ENCODE peak calls at places on chromosomes 4 and X, in four cellular contexts. X is hippocampal formation, G is cardiac fibroblast, L is amniotic stem cell. F is an unnamed sample.
A peak's percentile ranks its signal among the peaks of the same experiment; 100 is the strongest.

GRCh38 chr4:22554670-22555069 is 38.8 kb upstream of the ADGRA3 start:
- DNase-seq in X (no peak), G (no peak), L (no peak), F (no peak)

GRCh38 chrX:123340691-123341090 is 156.6 kb downstream of the GRIA3 start:
- DNase-seq in X (no peak), G (no peak), L (no peak), F (no peak)

GRCh38 chrX:50648151-50648550 is 165.8 kb downstream of the SHROOM4 start:
- DNase-seq in X (no peak), G (no peak), L (no peak), F (no peak)

GRCh38 chr4:185920171-185920570 is 108.2 kb upstream of the SORBS2 start:
- DNase-seq in X (no peak), G (no peak), L (no peak), F (no peak)

GRCh38 chr4:87868482-87868881 is 35.7 kb downstream of the MEPE start:
- DNase-seq in X (no peak), G (no peak), L (no peak), F (no peak)

GRCh38 chr4:105433421-105433820 is 40.4 kb downstream of the PPA2 start:
- DNase-seq in X (no peak), G (no peak), L (no peak), F (no peak)

GRCh38 chr4:6855692-6856297 is 53.8 kb upstream of the TBC1D14 start:
- DNase-seq in X (no peak), G (peak; percentile 66), L (peak; percentile 50), F (no peak)

GRCh38 chrX:119755981-119756533 is 2.3 kb upstream of the SOWAHD start:
- DNase-seq in X (no peak), G (no peak), L (no peak), F (no peak)

GRCh38 chr4:8319731-8320385 is 50.3 kb downstream of the HTRA3 start:
- DNase-seq in X (no peak), G (peak; percentile 36), L (no peak), F (no peak)

GRCh38 chr4:165711436-165711835 is 161.6 kb upstream of the TLL1 start:
- DNase-seq in X (no peak), G (peak; percentile 33), L (no peak), F (no peak)

GRCh38 chrX:45860450-45860849 is 659.8 kb upstream of the DIPK2B start:
- DNase-seq in X (no peak), G (no peak), L (no peak), F (no peak)

GRCh38 chr4:95889662-95890061 is 49.8 kb downstream of the PDHA2 start:
- DNase-seq in X (no peak), G (peak; percentile 36), L (no peak), F (no peak)

GRCh38 chrX:39377773-39378172 is 576.5 kb downstream of the MID1IP1 start:
- DNase-seq in X (no peak), G (no peak), L (no peak), F (no peak)

GRCh38 chr4:187209921-187210613 is 486.4 kb upstream of the FAT1 start:
- DNase-seq in X (no peak), G (peak; percentile 11), L (peak; percentile 11), F (no peak)

GRCh38 chrX:133981908-133982307 is 3.5 kb downstream of the GPC3 start:
- DNase-seq in X (no peak), G (no peak), L (no peak), F (no peak)

GRCh38 chr4:40585201-40585789 is 44.4 kb downstream of the RBM47 start:
- DNase-seq in X (no peak), G (no peak), L (no peak), F (no peak)

GRCh38 chrX:38961936-38962335 is 160.7 kb downstream of the MID1IP1 start:
- DNase-seq in X (no peak), G (no peak), L (no peak), F (no peak)

GRCh38 chr4:151407466-151408379 is 1.3 kb upstream of the FHIP1A start:
- DNase-seq in X (peak; percentile 32), G (no peak), L (no peak), F (no peak)

F was measured in caudate nucleus.